ENCODE peak calls at places on chromosomes 11 and 22, in five cellular contexts. One of them, this sample, is unnamed.

GRCh38 chr11:121928597-121929580 is 187.1 kb downstream of the BLID start:
- DNase-seq in CD8-positive, alpha-beta memory T cell: no peak
- DNase-seq in Peyer's patch: no peak
- DNase-seq in SK-N-SH: no peak
- DNase-seq in iPS DF 6.9: no peak
- DNase-seq in this sample: no peak

GRCh38 chr22:44520695-44521094 is 22.7 kb upstream of the RTL6 start:
- DNase-seq in SK-N-SH: no peak
- DNase-seq in iPS DF 6.9: no peak
- DNase-seq in Peyer's patch: no peak
- DNase-seq in CD8-positive, alpha-beta memory T cell: no peak
- DNase-seq in this sample: no peak

GRCh38 chr11:66881436-66881835 is 24.6 kb downstream of the LRFN4 start:
- DNase-seq in iPS DF 6.9: no peak
- DNase-seq in Peyer's patch: no peak
- DNase-seq in SK-N-SH: no peak
- DNase-seq in CD8-positive, alpha-beta memory T cell: no peak
- DNase-seq in this sample: no peak

GRCh38 chr22:44340271-44341239 is 27.8 kb upstream of the SHISAL1 start:
- DNase-seq in Peyer's patch: no peak
- DNase-seq in CD8-positive, alpha-beta memory T cell: no peak
- DNase-seq in iPS DF 6.9: no peak
- DNase-seq in SK-N-SH: no peak
- DNase-seq in this sample: no peak

GRCh38 chr11:1012740-1013627 is 23.5 kb downstream of the MUC6 start:
- DNase-seq in iPS DF 6.9: no peak
- DNase-seq in Peyer's patch: no peak
- DNase-seq in CD8-positive, alpha-beta memory T cell: no peak
- DNase-seq in SK-N-SH: no peak
- DNase-seq in this sample: no peak

GRCh38 chr11:85665756-85666155 is 827 bp upstream of the CREBZF start:
- DNase-seq in Peyer's patch: peak; percentile 39
- DNase-seq in iPS DF 6.9: no peak
- DNase-seq in CD8-positive, alpha-beta memory T cell: no peak
- DNase-seq in SK-N-SH: no peak
- DNase-seq in this sample: no peak

GRCh38 chr11:74641289-74641688 is 48.9 kb downstream of the POLD3 start:
- DNase-seq in Peyer's patch: no peak
- DNase-seq in CD8-positive, alpha-beta memory T cell: no peak
- DNase-seq in SK-N-SH: no peak
- DNase-seq in iPS DF 6.9: no peak
- DNase-seq in this sample: no peak

GRCh38 chr11:63892233-63892632 is 24.7 kb downstream of the RCOR2 start:
- DNase-seq in iPS DF 6.9: no peak
- DNase-seq in Peyer's patch: no peak
- DNase-seq in SK-N-SH: no peak
- DNase-seq in CD8-positive, alpha-beta memory T cell: no peak
- DNase-seq in this sample: no peak

GRCh38 chr11:121467965-121468364 is 15.2 kb upstream of the SORL1-AS1 start:
- DNase-seq in SK-N-SH: no peak
- DNase-seq in CD8-positive, alpha-beta memory T cell: peak; percentile 59
- DNase-seq in iPS DF 6.9: no peak
- DNase-seq in Peyer's patch: peak; percentile 63
- DNase-seq in this sample: no peak

GRCh38 chr11:2268911-2269600 is 1.3 kb downstream of the ASCL2 start:
- DNase-seq in Peyer's patch: peak; percentile 77
- DNase-seq in iPS DF 6.9: no peak
- DNase-seq in CD8-positive, alpha-beta memory T cell: peak; percentile 38
- DNase-seq in SK-N-SH: peak; percentile 64
- DNase-seq in this sample: peak; percentile 66

GRCh38 chr22:20964799-20965103 is 2.3 kb upstream of the AIFM3 start:
- DNase-seq in SK-N-SH: no peak
- DNase-seq in iPS DF 6.9: no peak
- DNase-seq in CD8-positive, alpha-beta memory T cell: no peak
- DNase-seq in Peyer's patch: no peak
- DNase-seq in this sample: no peak

GRCh38 chr11:69437001-69437875 is 44.2 kb upstream of the LINC01488 start:
- DNase-seq in CD8-positive, alpha-beta memory T cell: no peak
- DNase-seq in Peyer's patch: no peak
- DNase-seq in iPS DF 6.9: no peak
- DNase-seq in SK-N-SH: no peak
- DNase-seq in this sample: no peak

GRCh38 chr11:129950319-129951034 is 52.2 kb downstream of the PRDM10 start:
- DNase-seq in iPS DF 6.9: no peak
- DNase-seq in CD8-positive, alpha-beta memory T cell: no peak
- DNase-seq in Peyer's patch: no peak
- DNase-seq in SK-N-SH: no peak
- DNase-seq in this sample: peak; percentile 16

GRCh38 chr22:21013742-21014201 is 1.2 kb upstream of the P2RX6 start:
- DNase-seq in CD8-positive, alpha-beta memory T cell: no peak
- DNase-seq in SK-N-SH: no peak
- DNase-seq in Peyer's patch: no peak
- DNase-seq in iPS DF 6.9: no peak
- DNase-seq in this sample: no peak

GRCh38 chr22:44309647-44310046 is 3.1 kb downstream of the SHISAL1 start:
- DNase-seq in CD8-positive, alpha-beta memory T cell: no peak
- DNase-seq in Peyer's patch: no peak
- DNase-seq in iPS DF 6.9: no peak
- DNase-seq in SK-N-SH: no peak
- DNase-seq in this sample: no peak

GRCh38 chr11:44564653-44565007 is 833 bp upstream of the CD82 start:
- DNase-seq in SK-N-SH: no peak
- DNase-seq in Peyer's patch: peak; percentile 82
- DNase-seq in CD8-positive, alpha-beta memory T cell: no peak
- DNase-seq in iPS DF 6.9: no peak
- DNase-seq in this sample: peak; percentile 97

GRCh38 chr11:108788565-108789199 is 123.8 kb downstream of the DDX10 start:
- DNase-seq in Peyer's patch: no peak
- DNase-seq in CD8-positive, alpha-beta memory T cell: no peak
- DNase-seq in iPS DF 6.9: peak; percentile 37
- DNase-seq in SK-N-SH: no peak
- DNase-seq in this sample: no peak

GRCh38 chr22:47784991-47785390 is 1022.5 kb downstream of the TBC1D22A start:
- DNase-seq in CD8-positive, alpha-beta memory T cell: no peak
- DNase-seq in Peyer's patch: peak; percentile 14
- DNase-seq in SK-N-SH: no peak
- DNase-seq in iPS DF 6.9: no peak
- DNase-seq in this sample: no peak

GRCh38 chr11:45927332-45927683 is 4.9 kb downstream of the LARGE2 start:
- DNase-seq in CD8-positive, alpha-beta memory T cell: no peak
- DNase-seq in iPS DF 6.9: no peak
- DNase-seq in SK-N-SH: no peak
- DNase-seq in Peyer's patch: peak; percentile 46
- DNase-seq in this sample: no peak

GRCh38 chr22:41301085-41302015 is at the start of gene ZC3H7B:
- DNase-seq in Peyer's patch: peak; percentile 92
- DNase-seq in CD8-positive, alpha-beta memory T cell: peak; percentile 78
- DNase-seq in SK-N-SH: peak; percentile 90
- DNase-seq in iPS DF 6.9: no peak
- DNase-seq in this sample: peak; percentile 90

GRCh38 chr11:71949034-71949433 is 20.2 kb downstream of the RNF121 start:
- DNase-seq in CD8-positive, alpha-beta memory T cell: no peak
- DNase-seq in SK-N-SH: no peak
- DNase-seq in Peyer's patch: no peak
- DNase-seq in iPS DF 6.9: no peak
- DNase-seq in this sample: no peak

GRCh38 chr22:31609716-31610115 is 52.3 kb downstream of the PISD start:
- DNase-seq in iPS DF 6.9: no peak
- DNase-seq in Peyer's patch: no peak
- DNase-seq in CD8-positive, alpha-beta memory T cell: no peak
- DNase-seq in SK-N-SH: no peak
- DNase-seq in this sample: no peak

GRCh38 chr11:61963282-61964057 is 4.0 kb downstream of the FTH1 start:
- DNase-seq in iPS DF 6.9: no peak
- DNase-seq in Peyer's patch: peak; percentile 63
- DNase-seq in SK-N-SH: no peak
- DNase-seq in CD8-positive, alpha-beta memory T cell: no peak
- DNase-seq in this sample: no peak

GRCh38 chr11:44726278-44727113 is at the start of gene TSPAN18:
- DNase-seq in iPS DF 6.9: no peak
- DNase-seq in Peyer's patch: peak; percentile 70
- DNase-seq in SK-N-SH: peak; percentile 88
- DNase-seq in CD8-positive, alpha-beta memory T cell: peak; percentile 20
- DNase-seq in this sample: no peak

GRCh38 chr11:73152861-73153483 is 10.9 kb upstream of the FCHSD2 start:
- DNase-seq in iPS DF 6.9: no peak
- DNase-seq in CD8-positive, alpha-beta memory T cell: no peak
- DNase-seq in Peyer's patch: peak; percentile 91
- DNase-seq in SK-N-SH: no peak
- DNase-seq in this sample: no peak

GRCh38 chr11:128057786-128058395 is 529.5 kb downstream of the ETS1 start:
- DNase-seq in iPS DF 6.9: no peak
- DNase-seq in Peyer's patch: no peak
- DNase-seq in SK-N-SH: no peak
- DNase-seq in CD8-positive, alpha-beta memory T cell: no peak
- DNase-seq in this sample: no peak

GRCh38 chr22:28435960-28436359 is 243.7 kb downstream of the TTC28 start:
- DNase-seq in SK-N-SH: no peak
- DNase-seq in CD8-positive, alpha-beta memory T cell: no peak
- DNase-seq in Peyer's patch: no peak
- DNase-seq in iPS DF 6.9: no peak
- DNase-seq in this sample: no peak

GRCh38 chr11:69912911-69913451 is 93.8 kb upstream of the FGF3 start:
- DNase-seq in CD8-positive, alpha-beta memory T cell: no peak
- DNase-seq in SK-N-SH: peak; percentile 66
- DNase-seq in iPS DF 6.9: no peak
- DNase-seq in Peyer's patch: peak; percentile 63
- DNase-seq in this sample: peak; percentile 59

GRCh38 chr11:78532991-78533861 is 41.4 kb downstream of the NARS2 start:
- DNase-seq in Peyer's patch: no peak
- DNase-seq in CD8-positive, alpha-beta memory T cell: no peak
- DNase-seq in SK-N-SH: no peak
- DNase-seq in iPS DF 6.9: no peak
- DNase-seq in this sample: no peak

GRCh38 chr11:129853508-129854228 is 38.0 kb downstream of the TMEM45B start:
- DNase-seq in CD8-positive, alpha-beta memory T cell: peak; percentile 10
- DNase-seq in iPS DF 6.9: no peak
- DNase-seq in SK-N-SH: peak; percentile 44
- DNase-seq in Peyer's patch: peak; percentile 88
- DNase-seq in this sample: no peak

DNA sequence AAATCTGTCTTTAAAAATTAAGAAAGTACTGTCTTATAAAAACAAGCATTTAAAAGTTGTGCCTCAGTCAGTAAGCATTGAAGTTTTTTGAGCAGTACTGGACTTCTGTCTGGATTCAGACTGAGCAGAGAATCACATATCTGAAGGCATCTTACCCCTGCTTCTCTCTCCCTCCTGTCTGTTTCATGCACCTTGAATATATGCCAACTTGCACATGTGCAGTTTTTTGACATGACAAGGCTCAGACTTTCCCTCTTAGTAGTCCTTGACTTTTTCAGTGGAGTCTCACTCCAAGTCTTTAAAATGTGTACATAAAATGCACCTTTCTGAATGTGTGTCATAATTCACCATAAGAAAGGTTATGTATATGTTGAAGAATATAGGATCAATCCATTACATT is 19.8 kb downstream of the SPECC1L start:
- DNase-seq in Peyer's patch: no peak
- DNase-seq in iPS DF 6.9: no peak
- DNase-seq in SK-N-SH: no peak
- DNase-seq in CD8-positive, alpha-beta memory T cell: no peak
- DNase-seq in this sample: no peak
- H3K4me1 ChIP-seq in Peyer's patch: peaks cover 23% of the 10 kb centered on the region
- H3K4me1 ChIP-seq in iPS DF 6.9: peaks cover 1% of the 10 kb centered on the region
- H3K4me1 ChIP-seq in SK-N-SH: peaks cover 33% of the 10 kb centered on the region
- H3K4me1 ChIP-seq in CD8-positive, alpha-beta memory T cell: peaks cover 7% of the 10 kb centered on the region
- H3K4me1 ChIP-seq in this sample: peaks cover 10% of the 10 kb centered on the region

GRCh38 chr11:37277896-37278465 is 679.9 kb upstream of the RAG2 start:
- DNase-seq in CD8-positive, alpha-beta memory T cell: no peak
- DNase-seq in iPS DF 6.9: no peak
- DNase-seq in Peyer's patch: no peak
- DNase-seq in SK-N-SH: no peak
- DNase-seq in this sample: no peak
- H3K4me1 ChIP-seq in CD8-positive, alpha-beta memory T cell: no peaks in the 10 kb centered on the region
- H3K4me1 ChIP-seq in iPS DF 6.9: no peaks in the 10 kb centered on the region
- H3K4me1 ChIP-seq in Peyer's patch: no peaks in the 10 kb centered on the region
- H3K4me1 ChIP-seq in SK-N-SH: no peaks in the 10 kb centered on the region
- H3K4me1 ChIP-seq in this sample: no peaks in the 10 kb centered on the region

GRCh38 chr11:58575377-58576020 is at the start of gene LPXN:
- DNase-seq in Peyer's patch: peak; percentile 85
- DNase-seq in CD8-positive, alpha-beta memory T cell: peak; percentile 28
- DNase-seq in iPS DF 6.9: no peak
- DNase-seq in SK-N-SH: no peak
- DNase-seq in this sample: no peak

GRCh38 chr11:58578136-58578634 is 678 bp upstream of the ZFP91 start:
- DNase-seq in SK-N-SH: peak; percentile 77
- DNase-seq in CD8-positive, alpha-beta memory T cell: peak; percentile 87
- DNase-seq in iPS DF 6.9: peak; percentile 90
- DNase-seq in Peyer's patch: peak; percentile 97
- DNase-seq in this sample: peak; percentile 77

GRCh38 chr11:58578635-58579191 is at the start of gene ZFP91:
- DNase-seq in SK-N-SH: peak; percentile 90
- DNase-seq in Peyer's patch: peak; percentile 99
- DNase-seq in iPS DF 6.9: no peak
- DNase-seq in CD8-positive, alpha-beta memory T cell: peak; percentile 96
- DNase-seq in this sample: peak; percentile 99

GRCh38 chr11:58577441-58578135 is 1.3 kb upstream of the ZFP91 start:
- DNase-seq in Peyer's patch: peak; percentile 89
- DNase-seq in SK-N-SH: no peak
- DNase-seq in CD8-positive, alpha-beta memory T cell: peak; percentile 70
- DNase-seq in iPS DF 6.9: no peak
- DNase-seq in this sample: no peak

GRCh38 chr11:58576792-58577440 is 1.3 kb upstream of the LPXN start:
- DNase-seq in SK-N-SH: peak; percentile 5
- DNase-seq in Peyer's patch: peak; percentile 44
- DNase-seq in CD8-positive, alpha-beta memory T cell: no peak
- DNase-seq in iPS DF 6.9: no peak
- DNase-seq in this sample: no peak
- H3K4me1 ChIP-seq in SK-N-SH: peaks cover 15% of the 10 kb centered on the region
- H3K4me1 ChIP-seq in Peyer's patch: peaks cover 31% of the 10 kb centered on the region
- H3K4me1 ChIP-seq in CD8-positive, alpha-beta memory T cell: peaks cover 55% of the 10 kb centered on the region
- H3K4me1 ChIP-seq in iPS DF 6.9: peaks cover 1% of the 10 kb centered on the region
- H3K4me1 ChIP-seq in this sample: peaks cover 46% of the 10 kb centered on the region

DNA sequence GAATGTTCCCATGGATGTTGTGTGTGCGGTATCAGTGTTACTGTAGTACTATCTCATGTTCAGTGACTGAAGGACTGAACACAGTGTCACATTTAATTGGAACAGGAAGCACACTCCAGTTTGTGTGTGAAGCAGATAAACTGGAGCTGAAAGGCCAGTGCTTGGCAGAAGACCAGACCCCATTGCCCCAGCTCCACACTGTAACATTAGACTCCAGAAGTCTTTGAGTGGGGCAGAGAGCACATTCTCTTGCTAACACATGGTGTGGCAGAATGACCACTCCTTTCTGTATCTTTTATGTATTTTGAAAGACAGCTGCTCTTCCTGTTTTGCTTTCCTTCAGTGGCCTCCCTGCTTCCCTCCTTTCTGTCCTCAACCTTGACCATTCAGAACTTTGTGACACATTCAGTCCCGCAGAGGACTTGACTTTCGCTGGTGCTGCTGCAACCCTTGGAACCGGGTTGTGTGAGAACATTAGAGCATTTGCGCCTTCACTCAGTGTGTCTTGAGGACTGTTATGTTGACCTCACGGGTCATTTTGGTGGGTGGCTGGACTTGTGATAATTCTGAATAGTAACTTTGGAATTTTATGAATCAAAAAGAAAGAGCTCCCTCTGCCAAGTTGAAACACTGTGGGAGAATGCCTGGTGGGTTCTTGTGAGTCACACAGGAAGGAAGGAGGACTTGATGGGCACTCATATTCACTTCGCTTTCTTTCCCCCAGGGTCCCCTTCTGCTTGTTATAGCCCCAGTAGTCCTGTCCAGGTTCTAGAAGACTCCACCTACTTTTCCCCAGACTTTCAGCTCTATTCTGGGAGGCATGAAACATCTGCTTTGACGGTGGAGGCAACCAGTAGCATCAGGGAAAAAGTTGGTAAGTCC is 26.4 kb downstream of the AMOTL1 start:
- DNase-seq in CD8-positive, alpha-beta memory T cell: no peak
- DNase-seq in Peyer's patch: no peak
- DNase-seq in SK-N-SH: peak; percentile 56
- DNase-seq in iPS DF 6.9: no peak
- DNase-seq in this sample: no peak
- H3K4me1 ChIP-seq in CD8-positive, alpha-beta memory T cell: no peaks in the 10 kb centered on the region
- H3K4me1 ChIP-seq in Peyer's patch: no peaks in the 10 kb centered on the region
- H3K4me1 ChIP-seq in SK-N-SH: peaks cover 23% of the 10 kb centered on the region
- H3K4me1 ChIP-seq in iPS DF 6.9: peaks cover 1% of the 10 kb centered on the region
- H3K4me1 ChIP-seq in this sample: peaks cover 32% of the 10 kb centered on the region

This sample was measured in ascending aorta.